ENCODE peak calls at places on chromosomes 7 and 10, in nine cellular contexts. M is activated CD4-positive, alpha-beta T cell treated with anti-CD3 and anti-CD28 coated beads for 4 hours; C is ELF-1; V is HEK293T; E is B cell; Q is HFFc6; G is Karpas-422; R is ureter; W is DMS79 treated with DMSO at 0.1 percent for 48 hours. A is an unnamed sample.

GRCh38 chr7:139990571-139990970 is 72.2 kb downstream of the PARP12 start:
- DNase-seq in M (no peak), C (no peak), V (no peak), E (no peak), Q (no peak), G (no peak), R (no peak), W (no peak), A (no peak)

GRCh38 chr10:61757525-61758397 is 95.0 kb downstream of the CABCOCO1 start:
- DNase-seq in M (no peak), C (no peak), V (no peak), E (no peak), Q (peak; percentile 74), G (no peak), R (no peak), W (no peak), A (no peak)

GRCh38 chr7:13179011-13179574 is 491.7 kb downstream of the ARL4A start:
- DNase-seq in M (no peak), C (no peak), V (peak; percentile 4), E (no peak), Q (no peak), G (no peak), R (no peak), W (no peak), A (peak; percentile 31)

GRCh38 chr10:18689498-18689897 is 30.3 kb downstream of the ARL5B start:
- DNase-seq in M (no peak), C (no peak), V (peak; percentile 8), E (no peak), Q (peak; percentile 39), G (peak; percentile 57), R (no peak), W (no peak), A (peak; percentile 41)

GRCh38 chr10:119654540-119654939 is 3.4 kb downstream of the BAG3 start:
- DNase-seq in M (no peak), C (no peak), V (no peak), E (no peak), Q (no peak), G (no peak), R (peak; percentile 67), W (peak; percentile 58), A (no peak)

GRCh38 chr10:72124984-72125383 is 36.6 kb upstream of the SPOCK2 start:
- DNase-seq in M (no peak), C (no peak), V (no peak), E (no peak), Q (peak; percentile 11), G (no peak), R (no peak), W (no peak), A (no peak)

GRCh38 chr7:72275412-72276070 is 136.6 kb downstream of the CALN1 start:
- DNase-seq in M (no peak), C (no peak), V (no peak), E (no peak), Q (no peak), G (no peak), R (no peak), W (no peak), A (no peak)

GRCh38 chr7:157459966-157460365 is 123.2 kb downstream of the DNAJB6 start:
- DNase-seq in M (no peak), C (no peak), V (no peak), E (no peak), Q (no peak), G (no peak), R (no peak), W (no peak), A (no peak)

GRCh38 chr10:47291682-47292081 is 8.3 kb upstream of the GDF10 start:
- DNase-seq in M (no peak), C (no peak), V (no peak), E (no peak), Q (no peak), G (no peak), R (no peak), W (no peak), A (no peak)